ENCODE peak calls at places on chromosomes 16 and 17, in four cellular contexts. U is small intestine, F is IMR-90, N is right lobe of liver. K is an unnamed sample.

GRCh38 chr16:10617662-10618420 is 37.4 kb upstream of the EMP2 start:
- DNase-seq in U (no peak), F (no peak), N (no peak), K (no peak)

GRCh38 chr16:86018487-86018886 is 119.5 kb downstream of the IRF8 start:
- DNase-seq in U (peak; percentile 20), F (peak; percentile 45), N (no peak), K (no peak)

GRCh38 chr17:48733632-48734327 is 5.2 kb upstream of the HOXB13 start:
- DNase-seq in U (no peak), F (no peak), N (no peak), K (no peak)

GRCh38 chr17:75289832-75290337 is 652 bp upstream of the SLC25A19 start:
- DNase-seq in U (peak; percentile 76), F (peak; percentile 60), N (peak; percentile 70), K (peak; percentile 66)

GRCh38 chr17:17877548-17878358 is 41.0 kb upstream of the SREBF1 start:
- DNase-seq in U (no peak), F (peak; percentile 90), N (peak; percentile 89), K (no peak)

GRCh38 chr16:27067138-27067537 is 411 bp downstream of the C16orf82 start:
- DNase-seq in U (no peak), F (no peak), N (no peak), K (no peak)

GRCh38 chr17:44774271-44775135 is 15.7 kb downstream of the ADAM11 start:
- DNase-seq in U (peak; percentile 81), F (peak; percentile 54), N (peak; percentile 91), K (peak; percentile 76)

GRCh38 chr17:17171991-17172939 is 33.9 kb downstream of the PLD6 start:
- DNase-seq in U (no peak), F (no peak), N (no peak), K (peak; percentile 28)

GRCh38 chr17:2150871-2151270 is 96.0 kb downstream of the HIC1 start:
- DNase-seq in U (no peak), F (no peak), N (no peak), K (no peak)

GRCh38 chr16:10371592-10371991 is 14.3 kb upstream of the ATF7IP2 start:
- DNase-seq in U (no peak), F (no peak), N (no peak), K (no peak)

GRCh38 chr17:7825206-7825980 is 8.6 kb upstream of the KDM6B start:
- DNase-seq in U (no peak), F (no peak), N (no peak), K (no peak)

GRCh38 chr17:60792250-60792898 is 114.7 kb downstream of the BCAS3 start:
- DNase-seq in U (no peak), F (no peak), N (no peak), K (no peak)

GRCh38 chr17:61689610-61690180 is 98.7 kb upstream of the NACA2 start:
- DNase-seq in U (no peak), F (peak; percentile 41), N (no peak), K (no peak)

GRCh38 chr17:74502866-74503265 is 28.4 kb downstream of the CD300LB start:
- DNase-seq in U (no peak), F (no peak), N (no peak), K (no peak)

GRCh38 chr16:28494141-28494851 is at the start of gene APOBR:
- DNase-seq in U (peak; percentile 77), F (no peak), N (peak; percentile 71), K (peak; percentile 80)

GRCh38 chr17:63378411-63379076 is 67.6 kb downstream of the CYB561 start:
- DNase-seq in U (no peak), F (no peak), N (no peak), K (no peak)

GRCh38 chr17:39814497-39814896 is 49.6 kb downstream of the IKZF3 start:
- DNase-seq in U (no peak), F (no peak), N (no peak), K (no peak)

GRCh38 chr17:59786536-59787319 is 79.3 kb downstream of the VMP1 start:
- DNase-seq in U (peak; percentile 87), F (peak; percentile 100), N (no peak), K (peak; percentile 99)

GRCh38 chr17:8479431-8479947 is 43.8 kb downstream of the NDEL1 start:
- DNase-seq in U (no peak), F (peak; percentile 71), N (no peak), K (no peak)

GRCh38 chr16:11379420-11379819 is 34.2 kb downstream of the RMI2 start:
- DNase-seq in U (no peak), F (peak; percentile 65), N (peak; percentile 17), K (peak; percentile 26)

GRCh38 chr17:50095626-50096037 is 481 bp downstream of the PDK2 start:
- DNase-seq in U (no peak), F (no peak), N (no peak), K (no peak)

GRCh38 chr17:61614219-61614618 is 23.2 kb upstream of the NACA2 start:
- DNase-seq in U (no peak), F (no peak), N (no peak), K (no peak)

GRCh38 chr17:50141750-50142119 is 8.7 kb downstream of the PPP1R9B start:
- DNase-seq in U (no peak), F (no peak), N (peak; percentile 45), K (no peak)

GRCh38 chr17:39573447-39574298 is 34.0 kb downstream of the NEUROD2 start:
- DNase-seq in U (peak; percentile 53), F (peak; percentile 58), N (peak; percentile 70), K (peak; percentile 58)

GRCh38 chr17:57858838-57859237 is 9.0 kb upstream of the MRPS23 start:
- DNase-seq in U (no peak), F (no peak), N (no peak), K (no peak)

GRCh38 chr16:55685973-55686372 is 30.2 kb downstream of the SLC6A2 start:
- DNase-seq in U (no peak), F (no peak), N (no peak), K (no peak)

GRCh38 chr17:77375917-77376651 is 235.3 kb downstream of the SEC14L1 start:
- DNase-seq in U (peak; percentile 48), F (peak; percentile 92), N (no peak), K (peak; percentile 87)

GRCh38 chr17:62321451-62321850 is 58.9 kb upstream of the EFCAB3 start:
- DNase-seq in U (no peak), F (no peak), N (no peak), K (no peak)

GRCh38 chr16:35485915-35486314 is 2026.5 kb downstream of the TP53TG3F start:
- DNase-seq in U (no peak), F (no peak), N (no peak), K (no peak)

GRCh38 chr16:68538880-68539701 is at the start of gene ZFP90:
- DNase-seq in U (peak; percentile 84), F (peak; percentile 78), N (peak; percentile 88), K (peak; percentile 89)

GRCh38 chr17:40026816-40027613 is 11.8 kb downstream of the CSF3 start:
- DNase-seq in U (peak; percentile 85), F (peak; percentile 70), N (peak; percentile 86), K (peak; percentile 78)

GRCh38 chr16:23452221-23452571 is 793 bp downstream of the COG7 start:
- DNase-seq in U (no peak), F (no peak), N (no peak), K (no peak)
- H3K4me1 ChIP-seq in U (no peaks in the 10 kb centered on the region), F (no peaks in the 10 kb centered on the region), N (peaks cover 18% of the 10 kb centered on the region), K (peaks cover 23% of the 10 kb centered on the region)

GRCh38 chr17:83198366-83199341 is 119.2 kb downstream of the METRNL start:
- DNase-seq in U (no peak), F (no peak), N (peak; percentile 52), K (no peak)
- H3K27ac ChIP-seq in U (peak overlapping the region; percentile 75), F (no peak overlapping the region), N (peak overlapping the region; percentile 44), K (peak overlapping the region; percentile 41)

DNA sequence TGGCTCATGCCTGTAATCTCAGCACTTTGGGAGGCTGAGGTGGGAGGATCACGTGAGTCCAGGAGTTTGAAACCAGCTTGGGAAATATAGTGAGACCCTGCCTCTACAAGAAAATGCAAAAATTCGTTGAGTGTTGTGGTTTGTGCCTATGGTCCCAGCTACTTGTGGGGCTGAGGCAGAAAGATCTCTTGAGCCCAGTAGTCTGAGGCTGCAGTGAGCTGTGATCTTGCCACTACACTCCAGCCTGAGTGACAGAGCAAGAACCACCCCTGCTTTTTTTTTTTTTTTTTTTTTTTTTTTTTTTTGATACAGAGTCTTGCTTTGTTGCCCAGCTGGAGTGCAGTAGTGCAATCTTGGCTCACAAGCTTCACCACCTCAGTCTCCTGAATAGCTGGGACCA is 34.0 kb downstream of the ITGB3 start:
- DNase-seq in U (no peak), F (no peak), N (no peak), K (no peak)
- H3K4me1 ChIP-seq in U (no peaks in the 10 kb centered on the region), F (peaks cover 9% of the 10 kb centered on the region), N (peaks cover 28% of the 10 kb centered on the region), K (no peaks in the 10 kb centered on the region)

DNA sequence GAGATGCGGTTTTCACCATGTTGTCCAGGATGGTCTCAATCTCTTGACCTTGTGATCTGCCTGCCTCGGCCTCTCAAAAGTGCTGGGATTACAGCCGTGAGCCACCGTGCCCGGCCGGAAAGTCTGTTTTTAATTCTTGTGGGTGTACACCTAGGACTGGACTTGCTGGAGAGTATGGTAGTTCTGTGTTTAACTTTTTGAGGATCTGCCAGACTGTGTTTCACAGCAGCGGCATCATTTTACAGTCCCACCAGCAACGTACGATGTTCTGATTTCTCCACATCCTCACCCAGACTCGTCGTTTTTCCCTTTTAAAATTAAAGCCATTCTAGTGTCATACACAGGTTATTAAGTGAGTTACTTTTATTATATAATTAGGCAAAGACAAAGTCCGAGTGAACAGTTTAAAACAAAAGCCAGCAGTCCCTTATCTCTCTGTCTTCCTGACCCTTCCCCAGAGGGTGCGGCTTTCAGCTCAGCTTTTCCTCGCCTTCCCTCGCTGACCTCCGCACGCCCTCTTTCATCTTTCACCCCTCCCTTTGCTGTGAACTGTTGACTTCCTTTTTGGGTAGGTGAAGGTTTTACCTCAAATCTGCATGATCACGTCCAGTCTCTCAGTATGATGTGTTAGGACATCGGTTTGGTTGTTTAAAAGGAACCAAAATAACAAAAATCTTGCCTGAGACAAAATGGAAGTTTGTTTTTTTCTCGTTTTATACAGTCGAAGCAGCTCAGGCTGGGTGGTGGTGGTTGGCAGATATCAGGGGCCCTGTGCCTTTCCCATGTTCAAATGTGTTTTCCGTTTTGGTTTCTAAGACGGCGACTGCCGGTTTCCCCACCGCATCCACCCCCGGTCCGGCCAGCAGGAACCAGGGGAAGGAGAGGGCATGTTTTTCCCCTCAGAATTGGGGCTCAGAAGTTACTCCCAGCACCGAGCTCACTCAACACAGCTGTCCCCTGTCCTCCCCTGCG is 18.0 kb downstream of the FAM234A start:
- DNase-seq in U (peak; percentile 95), F (no peak), N (no peak), K (peak; percentile 40)
- H3K27ac ChIP-seq in U (peak overlapping the region; percentile 90), F (no peak overlapping the region), N (no peak overlapping the region), K (peak overlapping the region; percentile 75)

K was measured in CD4-positive, CD25-positive, alpha-beta regulatory T cell.